ENCODE peak calls at places on chromosomes 7 and 10, in nine cellular contexts. S is SK-N-DZ; K is GM12878; Q is fibroblast of mammary gland; C is NCI-H2171 treated with DMSO at 0.1 percent for 48 hours; N is putamen; I is NAMALWA; R is activated CD4-positive, alpha-beta T cell treated with anti-CD3 and anti-CD28 coated beads for 48 hours; P is AG10803. X is an unnamed sample.

GRCh38 chr10:14225374-14225773 is 105.3 kb downstream of the FRMD4A start:
- DNase-seq in S (no peak), K (no peak), Q (no peak), C (no peak), N (peak), I (no peak), R (no peak), P (no peak), X (no peak)

GRCh38 chr7:95102662-95103061 is 195.3 kb downstream of the PPP1R9A start:
- DNase-seq in S (no peak), K (no peak), Q (no peak), C (no peak), N (no peak), I (no peak), R (no peak), P (no peak), X (no peak)

GRCh38 chr10:29412452-29413004 is 123.7 kb downstream of the LYZL1 start:
- DNase-seq in S (no peak), K (no peak), Q (peak), C (no peak), N (no peak), I (no peak), R (peak), P (peak), X (no peak)

GRCh38 chr7:46786221-46786951 is 795.5 kb downstream of the TNS3 start:
- DNase-seq in S (no peak), K (no peak), Q (peak), C (no peak), N (no peak), I (no peak), R (no peak), P (peak), X (no peak)

GRCh38 chr7:141220263-141220662 is 146.4 kb downstream of the TMEM178B start:
- DNase-seq in S (peak), K (no peak), Q (peak), C (peak), N (no peak), I (peak), R (no peak), P (no peak), X (no peak)

GRCh38 chr10:76001461-76001860 is 570.0 kb downstream of the LRMDA start:
- DNase-seq in S (no peak), K (no peak), Q (no peak), C (no peak), N (no peak), I (no peak), R (no peak), P (no peak), X (no peak)

GRCh38 chr7:77811895-77812685 is 13.5 kb downstream of the PHTF2 start:
- DNase-seq in S (peak), K (no peak), Q (peak), C (no peak), N (no peak), I (no peak), R (no peak), P (peak), X (no peak)

GRCh38 chr10:115171392-115171960 is 78.3 kb downstream of the ATRNL1 start:
- DNase-seq in S (peak), K (no peak), Q (peak), C (no peak), N (no peak), I (peak), R (no peak), P (peak), X (no peak)

GRCh38 chr7:88276605-88277153 is 30.0 kb downstream of the STEAP4 start:
- DNase-seq in S (no peak), K (no peak), Q (no peak), C (no peak), N (no peak), I (no peak), R (no peak), P (no peak), X (no peak)

GRCh38 chr7:149529136-149529718 is 31.6 kb upstream of the ZNF746 start:
- DNase-seq in S (no peak), K (no peak), Q (peak), C (no peak), N (no peak), I (no peak), R (no peak), P (no peak), X (no peak)

GRCh38 chr7:100353685-100354330 is 4.1 kb upstream of the PILRB start:
- DNase-seq in S (no peak), K (no peak), Q (no peak), C (no peak), N (no peak), I (no peak), R (peak), P (no peak), X (no peak)

GRCh38 chr7:3370068-3370704 is 69.1 kb downstream of the SDK1 start:
- DNase-seq in S (no peak), K (no peak), Q (no peak), C (peak), N (no peak), I (no peak), R (no peak), P (no peak), X (no peak)

GRCh38 chr7:90645784-90646183 is 49.7 kb downstream of the CDK14 start:
- DNase-seq in S (peak), K (no peak), Q (no peak), C (no peak), N (no peak), I (peak), R (no peak), P (no peak), X (no peak)

GRCh38 chr7:38186593-38187314 is 8.7 kb downstream of the STARD3NL start:
- DNase-seq in S (no peak), K (no peak), Q (peak), C (no peak), N (no peak), I (no peak), R (no peak), P (peak), X (no peak)

GRCh38 chr7:79055722-79056415 is 397.6 kb downstream of the MAGI2 start:
- DNase-seq in S (no peak), K (no peak), Q (no peak), C (peak), N (no peak), I (no peak), R (no peak), P (no peak), X (no peak)